ENCODE peak calls at places on chromosomes 4 and X, in eight cellular contexts. S, E, M, P, O, K, V and A are unnamed samples. For H3K27me3, the result is how much of the 10 kb centered on the place peaks cover.

GRCh38 chr4:89298160-89298559 is 9.4 kb downstream of the GPRIN3 start:
- DNase-seq in S (no peak), E (no peak), M (no peak), P (no peak), O (peak), K (no peak), V (no peak), A (peak)

GRCh38 chrX:53080628-53081580 is 1.3 kb upstream of the TSPYL2 start:
- DNase-seq in S (peak), E (peak), M (no peak), P (no peak), O (no peak), K (no peak), V (no peak), A (no peak)

GRCh38 chrX:38803609-38804480 is 2.6 kb downstream of the MID1IP1 start:
- DNase-seq in S (peak), E (peak), M (peak), P (peak), O (no peak), K (peak), V (peak), A (peak)

GRCh38 chr4:134216436-134216835 is 14.8 kb upstream of the PABPC4L start:
- DNase-seq in S (no peak), E (peak), M (no peak), P (no peak), O (no peak), K (no peak), V (no peak), A (no peak)

GRCh38 chr4:185911556-185912064 is 99.6 kb upstream of the SORBS2 start:
- DNase-seq in S (no peak), E (no peak), M (no peak), P (no peak), O (no peak), K (no peak), V (no peak), A (no peak)

GRCh38 chrX:43423876-43424275 is 232.2 kb upstream of the MAOA start:
- DNase-seq in S (no peak), E (no peak), M (no peak), P (no peak), O (no peak), K (no peak), V (no peak), A (no peak)

GRCh38 chr4:8419222-8420041 is 21.1 kb downstream of the ACOX3 start:
- DNase-seq in S (peak), E (peak), M (no peak), P (no peak), O (no peak), K (no peak), V (no peak), A (no peak)

GRCh38 chrX:97315939-97316338 is 432.2 kb downstream of the RPA4 start:
- DNase-seq in S (no peak), E (no peak), M (no peak), P (no peak), O (peak), K (no peak), V (no peak), A (no peak)

GRCh38 chrX:51257490-51257889 is 75.1 kb upstream of the NUDT10 start:
- DNase-seq in S (no peak), E (no peak), M (no peak), P (no peak), O (no peak), K (no peak), V (no peak), A (no peak)

GRCh38 chr4:2353222-2354107 is 65.0 kb downstream of the ZFYVE28 start:
- DNase-seq in S (no peak), E (peak), M (peak), P (peak), O (no peak), K (peak), V (no peak), A (no peak)

GRCh38 chr4:185396724-185397402 is at the start of gene ANKRD37:
- DNase-seq in S (peak), E (peak), M (peak), P (no peak), O (no peak), K (peak), V (peak), A (no peak)

GRCh38 chrX:102606115-102606514 is 6.8 kb downstream of the ARMCX5 start:
- DNase-seq in S (no peak), E (no peak), M (no peak), P (no peak), O (no peak), K (no peak), V (no peak), A (no peak)

GRCh38 chr4:82745173-82745842 is 53.3 kb downstream of the SCD5 start:
- DNase-seq in S (no peak), E (no peak), M (no peak), P (no peak), O (no peak), K (no peak), V (no peak), A (no peak)

GRCh38 chr4:170497105-170497504 is 407.3 kb upstream of the AADAT start:
- DNase-seq in S (no peak), E (no peak), M (no peak), P (no peak), O (no peak), K (no peak), V (no peak), A (no peak)

GRCh38 chrX:118530537-118530936 is 34.9 kb downstream of the DOCK11 start:
- DNase-seq in S (peak), E (peak), M (no peak), P (no peak), O (peak), K (no peak), V (no peak), A (no peak)

GRCh38 chr4:3786196-3786869 is 20.1 kb downstream of the ADRA2C start:
- DNase-seq in S (no peak), E (no peak), M (no peak), P (no peak), O (no peak), K (no peak), V (no peak), A (no peak)

GRCh38 chr4:121256346-121256745 is 92.2 kb upstream of the TNIP3 start:
- DNase-seq in S (peak), E (peak), M (no peak), P (no peak), O (no peak), K (no peak), V (no peak), A (peak)
- H3K4me3 ChIP-seq in S (no peak), E (no peak), M (no peak), P (no peak), O (no peak), K (no peak), V (no peak), A (no peak)

GRCh38 chrX:110224926-110225617 is 92.8 kb downstream of the AMMECR1 start:
- DNase-seq in S (no peak), E (no peak), M (no peak), P (no peak), O (peak), K (no peak), V (no peak), A (no peak)
- H3K27me3 ChIP-seq in S (under half), E (under half), M (under half), P (under half), O (under half), K (under half), V (under half), A (under half)

DNA sequence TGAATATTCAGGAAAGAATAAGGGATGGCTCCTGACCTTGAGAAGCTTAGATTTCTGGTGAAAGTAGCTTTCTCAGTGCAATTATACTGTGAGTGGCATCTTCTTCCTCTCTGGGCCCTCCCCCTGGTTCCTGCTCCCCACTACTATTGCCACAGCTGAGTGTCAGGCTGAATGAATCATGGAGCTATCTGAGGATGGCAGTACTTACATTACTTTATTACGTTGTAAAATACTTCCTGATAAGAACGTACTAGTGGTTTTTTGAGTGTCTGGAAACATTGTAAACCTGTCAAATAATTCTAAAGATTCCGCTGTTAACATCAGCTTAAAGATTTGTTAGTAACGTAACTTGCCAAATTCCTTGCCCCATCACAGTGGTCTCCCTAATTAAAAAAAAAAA is 36.2 kb downstream of the ARHGAP10 start:
- DNase-seq in S (peak), E (peak), M (no peak), P (no peak), O (no peak), K (no peak), V (no peak), A (no peak)
- H3K27ac ChIP-seq in S (no peak), E (no peak), M (no peak), P (no peak), O (no peak), K (no peak), V (no peak), A (no peak)

DNA sequence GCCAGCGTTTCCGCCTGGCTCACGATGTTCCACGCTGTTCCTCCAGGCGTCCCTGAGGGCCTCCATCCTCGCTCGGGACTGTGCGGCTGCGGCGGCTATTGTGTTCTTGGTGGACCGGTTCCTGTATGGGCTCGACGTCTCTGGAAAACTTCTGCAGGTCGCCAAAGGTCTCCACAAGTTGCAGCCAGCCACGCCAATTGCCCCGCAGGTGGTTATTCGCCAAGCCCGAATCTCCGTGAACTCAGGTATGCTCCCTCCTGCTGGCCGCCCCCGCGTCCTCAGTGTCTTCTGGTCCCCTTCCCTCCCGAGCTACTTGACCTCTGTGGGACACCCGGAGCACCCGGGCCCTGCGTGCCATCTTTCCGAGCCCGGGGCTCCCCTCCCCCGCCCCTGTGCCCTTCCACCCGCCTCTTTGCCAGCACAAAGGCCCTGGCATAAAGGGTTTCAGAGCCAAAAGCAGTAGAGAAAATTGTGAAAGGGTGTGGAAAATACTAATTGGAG is 104.1 kb downstream of the NEUROG2 start:
- DNase-seq in S (no peak), E (no peak), M (no peak), P (no peak), O (no peak), K (no peak), V (no peak), A (no peak)
- H3K4me3 ChIP-seq in S (no peak), E (no peak), M (no peak), P (no peak), O (no peak), K (no peak), V (no peak), A (no peak)

DNA sequence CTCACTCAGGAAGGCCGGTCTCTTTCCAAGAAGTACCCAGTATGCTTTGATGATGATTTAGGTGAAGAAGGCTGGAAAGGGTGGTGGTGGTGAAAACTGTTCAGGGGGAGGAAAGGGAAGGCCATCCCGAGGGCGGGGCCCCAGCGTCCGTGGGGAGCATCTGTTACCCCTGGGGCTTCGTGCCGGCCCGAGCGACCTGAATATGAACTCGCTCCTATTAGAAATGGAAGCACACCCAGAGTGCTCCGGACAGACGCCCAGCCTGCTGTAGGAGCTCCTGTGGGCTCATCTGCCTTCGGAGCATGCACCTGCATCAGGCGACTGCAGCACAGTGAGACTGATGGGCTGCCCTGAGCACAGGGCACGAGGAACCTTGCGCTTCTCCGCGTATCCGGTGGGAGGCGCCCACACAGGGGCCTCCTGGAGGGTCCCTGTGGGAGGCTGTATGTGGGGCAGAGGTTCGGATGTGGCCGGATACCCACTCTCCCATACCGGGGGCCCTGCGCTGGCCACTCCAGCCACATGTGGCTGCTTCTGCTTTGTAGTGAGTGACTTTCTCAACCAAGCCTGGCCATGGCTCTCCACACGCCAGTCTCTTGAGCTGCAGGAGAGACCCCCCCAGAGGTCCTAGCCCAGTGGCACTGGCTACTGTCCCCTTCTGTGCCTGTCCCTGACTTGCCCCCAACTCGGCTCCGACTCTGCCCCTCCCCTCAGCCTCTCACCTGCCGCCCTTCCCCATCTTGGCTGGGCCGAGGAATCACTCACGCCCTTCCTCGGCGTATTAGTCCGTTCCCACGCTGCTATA is 36.8 kb downstream of the FGFRL1 start:
- DNase-seq in S (no peak), E (no peak), M (peak), P (peak), O (no peak), K (peak), V (no peak), A (no peak)
- H3K27me3 ChIP-seq in S (under half), E (half or more), M (half or more), P (half or more), O (under half), K (under half), V (under half), A (under half)

DNA sequence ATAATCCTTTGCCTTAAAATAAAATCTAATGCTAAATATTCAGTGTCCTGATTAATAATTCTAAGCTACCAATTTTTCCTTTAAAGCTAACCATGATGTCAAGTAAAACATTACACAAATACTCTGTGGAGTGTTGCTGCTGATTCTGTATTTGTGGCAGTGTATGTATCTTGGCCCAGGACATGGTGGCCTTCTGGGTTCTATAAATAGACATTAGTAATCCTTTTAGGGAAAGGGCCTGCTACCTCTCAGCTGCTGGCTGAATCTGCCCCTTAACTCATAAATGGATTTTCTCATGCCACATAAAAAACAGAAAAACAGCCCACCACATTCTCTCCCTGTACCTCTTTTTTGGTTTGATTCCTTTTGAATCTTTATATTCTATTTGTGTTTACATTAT is 1.2 kb upstream of the XK start:
- DNase-seq in S (peak), E (no peak), M (no peak), P (no peak), O (no peak), K (no peak), V (no peak), A (no peak)
- H3K27ac ChIP-seq in S (no peak), E (peak), M (no peak), P (peak), O (no peak), K (no peak), V (peak), A (no peak)

DNA sequence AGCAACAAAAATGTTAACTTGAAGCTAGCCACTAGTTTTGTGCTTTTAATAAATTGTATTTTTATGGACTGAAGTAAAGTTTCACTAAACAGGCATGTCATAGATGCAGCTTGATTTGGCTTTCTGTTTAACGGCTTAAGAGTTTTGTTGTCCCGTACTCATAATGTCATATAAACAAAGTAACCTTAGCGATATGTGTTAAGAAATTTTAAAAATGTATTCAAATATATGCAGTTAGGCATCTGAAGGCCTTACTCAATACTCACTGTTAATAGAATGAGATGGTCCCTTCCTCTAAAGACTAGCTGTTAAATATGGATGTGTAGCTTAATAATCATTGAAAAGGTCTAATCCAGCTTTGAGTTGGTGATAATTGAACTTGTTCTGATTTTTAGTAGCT is 1.0 kb upstream of the SCLT1 start:
- DNase-seq in S (no peak), E (no peak), M (no peak), P (no peak), O (peak), K (no peak), V (no peak), A (no peak)
- H3K4me3 ChIP-seq in S (peak), E (peak), M (peak), P (peak), O (peak), K (peak), V (no peak), A (peak)

DNA sequence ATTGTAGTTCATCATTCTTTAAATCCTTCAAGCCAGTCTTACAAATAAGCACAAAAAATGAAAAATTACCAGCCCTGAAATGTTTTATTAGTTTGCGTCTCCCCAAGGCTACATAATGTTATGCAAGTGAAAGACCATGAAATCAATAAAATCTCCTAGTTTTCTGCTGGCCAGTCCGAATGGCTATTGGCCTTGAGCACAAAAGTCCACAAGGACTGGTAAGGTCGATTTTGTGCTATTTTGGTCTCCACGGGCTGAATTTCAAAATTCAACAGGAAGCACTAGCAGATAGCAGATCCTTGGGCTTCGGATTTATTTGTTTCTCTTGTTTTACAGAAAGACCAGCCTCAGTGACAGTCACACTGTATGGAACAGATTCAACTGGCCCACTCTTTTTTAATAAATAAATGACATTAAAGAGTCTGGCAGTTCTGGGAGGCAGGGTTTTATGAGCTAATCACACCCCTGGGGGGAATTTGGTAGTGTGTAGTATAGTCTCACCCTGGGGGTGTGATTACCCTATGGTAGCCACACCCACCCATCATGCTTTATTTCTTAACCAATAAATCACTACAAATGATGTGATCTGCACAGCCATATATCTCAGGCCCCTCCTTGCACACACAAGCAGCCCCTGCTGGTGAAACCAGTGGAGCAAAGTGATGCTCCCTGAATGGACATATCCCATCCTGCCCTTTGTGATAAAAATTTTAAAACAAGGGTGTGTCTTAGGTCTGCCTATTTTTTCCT is 51.1 kb upstream of the TMEM33 start:
- DNase-seq in S (no peak), E (no peak), M (no peak), P (no peak), O (no peak), K (no peak), V (no peak), A (no peak)
- H3K27me3 ChIP-seq in S (under half), E (half or more), M (half or more), P (half or more), O (under half), K (half or more), V (under half), A (under half)

GRCh38 chrX:120023259-120023658 is 54.2 kb downstream of the RHOXF2B start:
- DNase-seq in S (no peak), E (no peak), M (no peak), P (no peak), O (no peak), K (no peak), V (no peak), A (no peak)
- H3K27ac ChIP-seq in S (no peak), E (no peak), M (no peak), P (no peak), O (no peak), K (no peak), V (no peak), A (no peak)

GRCh38 chrX:14027031-14027430 is 2.7 kb downstream of the GEMIN8 start:
- DNase-seq in S (no peak), E (peak), M (no peak), P (no peak), O (peak), K (no peak), V (no peak), A (peak)

GRCh38 chrX:14029039-14029424 is 660 bp downstream of the GEMIN8 start:
- DNase-seq in S (peak), E (no peak), M (no peak), P (no peak), O (no peak), K (no peak), V (no peak), A (no peak)

GRCh38 chrX:14027511-14028019 is 2.1 kb downstream of the GEMIN8 start:
- DNase-seq in S (peak), E (peak), M (no peak), P (no peak), O (peak), K (no peak), V (no peak), A (no peak)

GRCh38 chrX:14029425-14030247 is at the start of gene GEMIN8:
- DNase-seq in S (peak), E (peak), M (peak), P (peak), O (peak), K (peak), V (peak), A (peak)

GRCh38 chrX:14028473-14028872 is 1.2 kb downstream of the GEMIN8 start:
- DNase-seq in S (no peak), E (no peak), M (no peak), P (no peak), O (peak), K (no peak), V (no peak), A (no peak)
- H3K4me3 ChIP-seq in S (peak), E (peak), M (peak), P (peak), O (peak), K (peak), V (peak), A (no peak)